ENCODE peak calls at places on chromosomes 13 and 19, in four cellular contexts. One of them, this sample, is unnamed.

GRCh38 chr13:113938716-113939115 is 35.2 kb downstream of the C13orf46 start:
- DNase-seq in K562: no peak
- DNase-seq in astrocyte: no peak
- DNase-seq in neuronal stem cell: no peak
- DNase-seq in this sample: no peak

GRCh38 chr19:28869459-28869858 is 343.5 kb downstream of the UQCRFS1 start:
- DNase-seq in K562: no peak
- DNase-seq in neuronal stem cell: no peak
- DNase-seq in astrocyte: no peak
- DNase-seq in this sample: no peak

GRCh38 chr19:10797078-10797477 is 38.9 kb downstream of the TMED1 start:
- DNase-seq in neuronal stem cell: no peak
- DNase-seq in K562: no peak
- DNase-seq in astrocyte: no peak
- DNase-seq in this sample: no peak

GRCh38 chr13:63156816-63157215 is 1741.2 kb upstream of the PCDH20 start:
- DNase-seq in neuronal stem cell: no peak
- DNase-seq in K562: no peak
- DNase-seq in astrocyte: no peak
- DNase-seq in this sample: no peak

GRCh38 chr19:13132471-13133166 is 14.6 kb downstream of the NACC1 start:
- DNase-seq in astrocyte: peak
- DNase-seq in neuronal stem cell: no peak
- DNase-seq in K562: no peak
- DNase-seq in this sample: peak

GRCh38 chr13:29857089-29857488 is 6.7 kb upstream of the UBL3 start:
- DNase-seq in K562: no peak
- DNase-seq in astrocyte: no peak
- DNase-seq in neuronal stem cell: no peak
- DNase-seq in this sample: no peak

GRCh38 chr19:36420961-36421748 is 2.7 kb upstream of the ZFP82 start:
- DNase-seq in astrocyte: peak
- DNase-seq in neuronal stem cell: peak
- DNase-seq in K562: no peak
- DNase-seq in this sample: peak

GRCh38 chr13:46062190-46062589 is 9.6 kb upstream of the ZC3H13 start:
- DNase-seq in neuronal stem cell: no peak
- DNase-seq in astrocyte: no peak
- DNase-seq in K562: no peak
- DNase-seq in this sample: peak

GRCh38 chr19:8640402-8641004 is 10.1 kb downstream of the NFILZ start:
- DNase-seq in K562: no peak
- DNase-seq in neuronal stem cell: no peak
- DNase-seq in astrocyte: no peak
- DNase-seq in this sample: peak

GRCh38 chr13:59356607-59357006 is 807.1 kb downstream of the DIAPH3 start:
- DNase-seq in K562: no peak
- DNase-seq in neuronal stem cell: no peak
- DNase-seq in astrocyte: peak
- DNase-seq in this sample: peak

GRCh38 chr13:86974995-86975328 is 696.2 kb upstream of the SLITRK5 start:
- DNase-seq in astrocyte: no peak
- DNase-seq in neuronal stem cell: no peak
- DNase-seq in K562: no peak
- DNase-seq in this sample: no peak

GRCh38 chr19:11418518-11419506 is at the start of gene RGL3:
- DNase-seq in astrocyte: no peak
- DNase-seq in K562: peak
- DNase-seq in neuronal stem cell: no peak
- DNase-seq in this sample: peak

GRCh38 chr19:54469496-54469934 is 3.6 kb downstream of the CDC42EP5 start:
- DNase-seq in neuronal stem cell: no peak
- DNase-seq in astrocyte: no peak
- DNase-seq in K562: peak
- DNase-seq in this sample: no peak

GRCh38 chr19:31725051-31725450 is 375.8 kb upstream of the TSHZ3 start:
- DNase-seq in astrocyte: peak
- DNase-seq in K562: no peak
- DNase-seq in neuronal stem cell: no peak
- DNase-seq in this sample: no peak

GRCh38 chr19:35905178-35905727 is 2.8 kb downstream of the TYROBP start:
- DNase-seq in astrocyte: no peak
- DNase-seq in K562: no peak
- DNase-seq in neuronal stem cell: no peak
- DNase-seq in this sample: no peak

GRCh38 chr13:51041126-51041525 is 69.9 kb downstream of the C13orf42 start:
- DNase-seq in neuronal stem cell: no peak
- DNase-seq in K562: no peak
- DNase-seq in astrocyte: peak
- DNase-seq in this sample: no peak

GRCh38 chr13:24670927-24671326 is 9.3 kb upstream of the ATP12A start:
- DNase-seq in neuronal stem cell: peak
- DNase-seq in K562: peak
- DNase-seq in astrocyte: no peak
- DNase-seq in this sample: peak

GRCh38 chr19:468587-469256 is 7.9 kb upstream of the SHC2 start:
- DNase-seq in astrocyte: no peak
- DNase-seq in neuronal stem cell: no peak
- DNase-seq in K562: no peak
- DNase-seq in this sample: no peak

GRCh38 chr19:32287811-32288227 is 57.6 kb upstream of the ZNF507 start:
- DNase-seq in neuronal stem cell: peak
- DNase-seq in K562: peak
- DNase-seq in astrocyte: peak
- DNase-seq in this sample: peak

GRCh38 chr13:96053003-96053703 is at the start of gene UGGT2:
- DNase-seq in astrocyte: peak
- DNase-seq in K562: peak
- DNase-seq in neuronal stem cell: peak
- DNase-seq in this sample: peak

GRCh38 chr13:84641491-84641890 is 759.2 kb upstream of the SLITRK1 start:
- DNase-seq in astrocyte: peak
- DNase-seq in neuronal stem cell: no peak
- DNase-seq in K562: no peak
- DNase-seq in this sample: peak

GRCh38 chr19:30690935-30691505 is 318.8 kb downstream of the ZNF536 start:
- DNase-seq in neuronal stem cell: no peak
- DNase-seq in astrocyte: no peak
- DNase-seq in K562: no peak
- DNase-seq in this sample: no peak

GRCh38 chr13:113622791-113623490 is 35.1 kb downstream of the ATP4B start:
- DNase-seq in neuronal stem cell: no peak
- DNase-seq in astrocyte: no peak
- DNase-seq in K562: no peak
- DNase-seq in this sample: peak

GRCh38 chr13:40618581-40619478 is 47.6 kb downstream of the FOXO1 start:
- DNase-seq in astrocyte: no peak
- DNase-seq in K562: no peak
- DNase-seq in neuronal stem cell: no peak
- DNase-seq in this sample: no peak

GRCh38 chr13:38463047-38463446 is 113.4 kb downstream of the UFM1 start:
- DNase-seq in neuronal stem cell: no peak
- DNase-seq in astrocyte: no peak
- DNase-seq in K562: no peak
- DNase-seq in this sample: no peak

GRCh38 chr13:32323912-32324311 is 8.6 kb downstream of the BRCA2 start:
- DNase-seq in astrocyte: peak
- DNase-seq in neuronal stem cell: no peak
- DNase-seq in K562: no peak
- DNase-seq in this sample: peak

GRCh38 chr13:43935878-43936277 is 56.2 kb downstream of the LACC1 start:
- DNase-seq in astrocyte: no peak
- DNase-seq in neuronal stem cell: no peak
- DNase-seq in K562: no peak
- DNase-seq in this sample: peak

GRCh38 chr19:34963531-34964406 is at the start of gene ZNF792:
- DNase-seq in K562: peak
- DNase-seq in neuronal stem cell: peak
- DNase-seq in astrocyte: peak
- DNase-seq in this sample: peak

GRCh38 chr19:10510301-10510802 is 6.9 kb downstream of the S1PR5 start:
- DNase-seq in neuronal stem cell: peak
- DNase-seq in K562: peak
- DNase-seq in astrocyte: no peak
- DNase-seq in this sample: peak

GRCh38 chr19:16334421-16334820 is 9.8 kb downstream of the KLF2 start:
- DNase-seq in astrocyte: no peak
- DNase-seq in neuronal stem cell: no peak
- DNase-seq in K562: no peak
- DNase-seq in this sample: peak

GRCh38 chr19:19171821-19172532 is 1.9 kb upstream of the MEF2B start:
- DNase-seq in K562: peak
- DNase-seq in astrocyte: no peak
- DNase-seq in neuronal stem cell: no peak
- DNase-seq in this sample: peak

GRCh38 chr13:98022210-98022609 is 68.7 kb downstream of the IPO5 start:
- DNase-seq in neuronal stem cell: no peak
- DNase-seq in K562: no peak
- DNase-seq in astrocyte: peak
- DNase-seq in this sample: peak

GRCh38 chr13:21078501-21078900 is 17.1 kb upstream of the LATS2 start:
- DNase-seq in astrocyte: no peak
- DNase-seq in neuronal stem cell: no peak
- DNase-seq in K562: no peak
- DNase-seq in this sample: peak

GRCh38 chr19:42129399-42130253 is 2.6 kb downstream of the POU2F2 start:
- DNase-seq in K562: no peak
- DNase-seq in astrocyte: no peak
- DNase-seq in neuronal stem cell: no peak
- DNase-seq in this sample: peak

DNA sequence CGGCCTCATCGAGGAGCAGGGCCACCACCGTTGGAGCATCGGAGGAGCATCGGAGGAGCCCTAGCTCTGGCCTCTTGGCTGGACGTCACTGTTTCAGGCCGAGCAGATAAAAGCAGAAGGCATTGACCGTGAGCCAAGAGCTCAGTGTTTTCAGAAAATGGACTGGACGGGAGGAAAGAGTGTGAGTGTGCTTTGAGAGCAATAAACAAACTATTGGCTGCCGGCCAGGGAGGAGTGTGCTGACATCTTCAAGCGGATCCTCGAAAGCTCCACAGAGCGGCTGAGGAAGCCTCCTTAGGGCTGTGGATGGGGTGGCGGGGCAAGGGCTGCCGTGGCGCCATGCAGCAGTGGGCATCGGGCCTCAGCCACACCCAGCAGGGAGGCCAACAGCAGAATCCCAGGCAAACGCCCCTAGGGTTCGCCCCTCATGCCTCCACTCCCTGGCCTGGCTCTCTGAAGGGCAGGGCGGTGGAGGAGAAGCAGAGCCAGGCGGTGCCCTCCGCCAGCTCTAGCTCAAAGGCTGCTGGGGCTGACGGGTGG is 41.8 kb downstream of the IRS2 start:
- DNase-seq in neuronal stem cell: no peak
- DNase-seq in K562: no peak
- DNase-seq in astrocyte: peak
- DNase-seq in this sample: no peak
- H3K9ac ChIP-seq in neuronal stem cell: no peak
- H3K9ac ChIP-seq in K562: peak
- H3K9ac ChIP-seq in astrocyte: no peak
- H3K9ac ChIP-seq in this sample: no peak

DNA sequence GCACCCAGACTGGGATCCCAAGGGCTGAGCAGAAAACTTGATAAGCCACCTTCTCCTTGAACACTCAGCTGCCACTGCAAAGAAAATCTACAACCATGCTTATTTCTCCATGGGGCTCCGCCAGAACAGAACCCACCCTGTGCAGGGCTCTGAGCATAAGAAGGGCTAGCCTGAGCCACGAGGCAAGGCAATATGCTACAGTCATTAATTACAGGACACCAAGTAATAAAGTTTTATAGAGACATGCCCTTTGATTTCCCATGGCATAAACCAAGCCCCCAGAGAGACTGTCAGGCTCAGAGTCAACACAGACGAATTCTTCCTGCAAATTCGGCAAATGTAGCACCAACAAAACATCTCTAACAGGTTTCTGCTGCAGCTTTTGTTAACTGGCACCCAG is 5.7 kb downstream of the PEPD start:
- DNase-seq in K562: no peak
- DNase-seq in astrocyte: no peak
- DNase-seq in neuronal stem cell: no peak
- DNase-seq in this sample: no peak
- H3K4me2 ChIP-seq in K562: no peak
- H3K4me2 ChIP-seq in astrocyte: no peak
- H3K4me2 ChIP-seq in neuronal stem cell: no peak
- H3K4me2 ChIP-seq in this sample: no peak

GRCh38 chr19:17861542-17862402 is 2.1 kb downstream of the RPL18A start:
- DNase-seq in neuronal stem cell: no peak
- DNase-seq in astrocyte: no peak
- DNase-seq in K562: no peak
- DNase-seq in this sample: no peak

GRCh38 chr19:17860331-17860992 is 752 bp downstream of the RPL18A start:
- DNase-seq in astrocyte: no peak
- DNase-seq in neuronal stem cell: no peak
- DNase-seq in K562: no peak
- DNase-seq in this sample: peak

GRCh38 chr19:17863520-17864182 is 3.9 kb downstream of the RPL18A start:
- DNase-seq in K562: no peak
- DNase-seq in astrocyte: no peak
- DNase-seq in neuronal stem cell: no peak
- DNase-seq in this sample: no peak

GRCh38 chr19:17860993-17861360 is 1.3 kb downstream of the RPL18A start:
- DNase-seq in K562: no peak
- DNase-seq in neuronal stem cell: no peak
- DNase-seq in astrocyte: no peak
- DNase-seq in this sample: peak

DNA sequence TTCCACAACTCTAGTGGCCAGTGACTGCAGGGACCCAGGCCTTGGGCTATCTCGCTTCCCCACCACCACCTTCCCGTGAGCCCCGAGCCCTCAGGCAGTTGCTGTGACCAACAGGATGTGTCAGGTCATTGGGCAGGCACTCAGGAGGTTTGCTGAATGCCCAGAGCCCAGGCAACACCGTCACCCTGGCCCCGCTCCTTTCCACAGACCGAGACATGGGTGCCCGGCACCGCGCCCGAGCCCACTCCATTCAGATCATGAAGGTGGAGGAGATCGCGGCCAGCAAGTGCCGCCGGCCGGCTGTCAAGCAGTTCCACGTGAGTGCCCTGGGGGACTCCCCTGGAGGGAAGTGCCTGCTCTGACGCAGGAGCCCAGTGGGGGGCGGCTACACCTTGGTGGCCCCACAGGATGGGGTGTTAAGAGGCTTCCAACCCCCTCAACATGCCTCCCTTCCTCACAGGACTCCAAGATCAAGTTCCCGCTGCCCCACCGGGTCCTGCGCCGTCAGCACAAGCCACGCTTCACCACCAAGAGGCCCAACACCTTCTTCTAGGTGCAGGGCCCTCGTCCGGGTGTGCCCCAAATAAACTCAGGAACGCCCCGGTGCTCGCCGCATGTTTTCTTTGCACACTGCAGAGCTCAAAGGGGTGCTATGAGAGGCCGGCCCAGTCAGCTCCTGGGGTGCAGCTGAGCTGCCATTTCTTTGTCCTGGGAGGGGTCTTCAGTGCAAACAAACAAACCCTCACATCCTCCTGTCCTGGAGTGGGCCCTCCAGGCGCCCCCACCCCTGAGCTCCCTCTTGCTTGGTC is 3.2 kb downstream of the RPL18A start:
- DNase-seq in K562: no peak
- DNase-seq in neuronal stem cell: no peak
- DNase-seq in astrocyte: no peak
- DNase-seq in this sample: no peak
- H3K9ac ChIP-seq in K562: peak
- H3K9ac ChIP-seq in neuronal stem cell: no peak
- H3K9ac ChIP-seq in astrocyte: peak
- H3K9ac ChIP-seq in this sample: peak

GRCh38 chr19:49017666-49018351 is 918 bp upstream of the LHB start:
- DNase-seq in K562: peak
- DNase-seq in neuronal stem cell: no peak
- DNase-seq in astrocyte: peak
- DNase-seq in this sample: peak
- H3K4me2 ChIP-seq in K562: peak
- H3K4me2 ChIP-seq in neuronal stem cell: peak
- H3K4me2 ChIP-seq in astrocyte: peak
- H3K4me2 ChIP-seq in this sample: peak